ENCODE peak calls at places on chromosomes 7 and 10, in four cellular contexts. A is GM23248, L is MM.1S, Y is HCT116. F is an unnamed sample.

GRCh38 chr10:50275650-50276235 is 24.4 kb upstream of the ASAH2 start:
- DNase-seq in L (peak; percentile 39), A (peak; percentile 47), Y (no peak), F (peak; percentile 51)

GRCh38 chr10:114306116-114306973 is 67.3 kb downstream of the VWA2 start:
- DNase-seq in L (no peak), A (peak; percentile 94), Y (no peak), F (no peak)

GRCh38 chr10:49568235-49568634 is 29.3 kb upstream of the ERCC6 start:
- DNase-seq in A (peak; percentile 91), Y (no peak), L (no peak), F (no peak)

GRCh38 chr10:79374312-79375191 is 27.3 kb downstream of the PPIF start:
- DNase-seq in A (peak; percentile 82), Y (peak; percentile 40), L (peak; percentile 69), F (peak; percentile 86)

GRCh38 chr10:79001082-79001885 is 67.5 kb upstream of the ZMIZ1 start:
- DNase-seq in L (no peak), Y (no peak), A (peak; percentile 51), F (no peak)

GRCh38 chr7:55078465-55079372 is 59.9 kb downstream of the EGFR start:
- DNase-seq in Y (no peak), A (no peak), L (no peak), F (peak; percentile 62)

GRCh38 chr7:120110169-120110568 is 162.8 kb upstream of the KCND2 start:
- DNase-seq in Y (no peak), A (no peak), L (no peak), F (peak; percentile 74)

GRCh38 chr10:129839285-129840195 is 124.5 kb downstream of the EBF3 start:
- DNase-seq in L (no peak), Y (no peak), A (no peak), F (no peak)

GRCh38 chr10:73922007-73922863 is 11.3 kb downstream of the PLAU start:
- DNase-seq in Y (no peak), L (peak; percentile 62), A (no peak), F (no peak)

GRCh38 chr7:128158370-128158769 is 82.7 kb upstream of the LEP start:
- DNase-seq in Y (no peak), L (no peak), A (no peak), F (no peak)

GRCh38 chr7:69772699-69773436 is 174.6 kb downstream of the AUTS2 start:
- DNase-seq in L (no peak), A (no peak), Y (no peak), F (no peak)

GRCh38 chr7:69775231-69775771 is 177.0 kb downstream of the AUTS2 start:
- DNase-seq in A (peak; percentile 76), L (no peak), Y (no peak), F (no peak)

GRCh38 chr7:69770613-69771012 is 172.3 kb downstream of the AUTS2 start:
- DNase-seq in A (no peak), Y (no peak), L (no peak), F (no peak)

GRCh38 chr7:69776611-69777010 is 178.3 kb downstream of the AUTS2 start:
- DNase-seq in L (no peak), Y (no peak), A (peak; percentile 38), F (no peak)

DNA sequence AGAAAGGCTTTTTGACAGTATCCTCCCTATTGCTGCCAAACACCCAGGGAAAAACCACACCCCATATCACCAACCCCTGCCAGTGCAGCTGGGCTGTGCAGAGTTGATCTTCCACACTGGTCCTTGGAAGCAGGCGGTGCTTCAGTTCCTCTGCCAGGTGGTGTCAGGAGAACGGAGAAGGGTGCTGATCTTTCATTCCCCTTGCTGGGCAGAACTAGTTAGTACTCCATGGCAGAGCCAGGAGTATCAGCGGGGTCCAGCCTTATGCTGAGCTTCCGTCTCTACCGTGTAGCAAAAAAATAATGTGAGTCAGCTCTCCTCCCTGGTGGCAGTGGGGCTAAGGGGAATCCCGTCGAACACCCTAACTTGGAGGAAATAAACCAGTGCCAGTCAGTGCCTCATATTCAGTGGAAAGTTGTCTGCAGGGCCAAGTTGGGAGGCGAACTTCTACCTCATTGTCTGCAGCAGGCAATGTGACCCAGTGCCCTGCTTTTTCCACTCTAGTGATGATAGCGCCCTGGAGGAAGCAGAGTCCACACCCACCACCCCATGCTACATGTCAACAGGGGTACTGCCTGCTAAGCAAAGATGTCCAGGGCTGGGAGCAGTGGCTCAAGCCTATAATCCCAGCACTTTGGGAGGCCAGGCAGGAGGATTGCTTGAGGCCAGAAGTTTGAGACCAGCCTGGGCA is 175.4 kb downstream of the AUTS2 start:
- DNase-seq in L (no peak), A (no peak), Y (no peak), F (no peak)
- H3K9me2 ChIP-seq in L (no peaks in the 10 kb centered on the region), A (no peaks in the 10 kb centered on the region), Y (no peaks in the 10 kb centered on the region), F (no peaks in the 10 kb centered on the region)

DNA sequence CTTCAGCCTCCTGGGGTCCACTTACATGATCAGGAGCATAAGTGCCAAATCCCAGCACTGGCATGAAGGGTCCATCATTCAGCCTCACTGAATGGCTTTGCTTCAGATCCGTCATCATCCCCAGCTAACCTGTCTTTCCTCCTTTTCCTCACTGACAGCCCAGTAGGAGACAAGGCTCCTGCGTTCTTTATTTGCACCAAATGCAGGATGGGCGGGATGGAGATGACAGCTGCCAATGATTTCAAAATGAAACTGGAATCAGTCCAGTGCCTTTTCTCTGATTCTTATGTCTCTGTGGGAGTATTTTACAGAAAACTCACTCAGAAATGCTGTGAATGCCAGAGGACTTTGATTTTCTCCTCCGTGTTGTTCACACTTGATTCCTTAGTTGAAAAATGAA is at the start of gene AKR1C8:
- DNase-seq in Y (no peak), L (no peak), A (no peak), F (no peak)
- H3K9me2 ChIP-seq in Y (no peaks in the 10 kb centered on the region), L (no peaks in the 10 kb centered on the region), A (no peaks in the 10 kb centered on the region), F (no peaks in the 10 kb centered on the region)

GRCh38 chr7:610531-611280 is 91.1 kb upstream of the PDGFA start:
- DNase-seq in Y (no peak), A (peak; percentile 11), L (no peak), F (no peak)

GRCh38 chr7:608361-608760 is 88.7 kb upstream of the PDGFA start:
- DNase-seq in L (no peak), A (no peak), Y (no peak), F (no peak)

GRCh38 chr7:608954-609711 is 89.5 kb upstream of the PDGFA start:
- DNase-seq in L (no peak), A (no peak), Y (no peak), F (no peak)

GRCh38 chr7:611281-611810 is 91.7 kb upstream of the PDGFA start:
- DNase-seq in Y (no peak), A (no peak), L (no peak), F (no peak)

DNA sequence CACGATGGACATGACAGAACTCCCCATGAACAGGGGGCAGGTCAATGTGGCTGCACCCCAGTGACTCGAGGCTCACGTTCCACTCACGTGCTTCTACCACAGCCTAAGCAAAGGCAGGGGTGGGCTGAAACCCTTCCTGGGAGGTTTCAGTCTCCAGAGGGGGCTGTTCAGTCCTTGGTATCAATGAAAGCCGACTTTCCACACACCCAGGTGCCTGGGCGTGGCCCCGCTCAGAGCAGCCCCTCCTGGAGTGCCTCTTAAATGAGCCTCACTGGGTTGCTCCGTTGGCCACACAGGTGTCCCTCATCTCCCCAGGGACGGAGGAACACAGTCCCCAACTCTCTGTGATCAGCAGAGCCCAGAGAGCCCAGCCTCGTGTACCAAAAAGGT is 90.5 kb upstream of the PDGFA start:
- DNase-seq in L (no peak), Y (no peak), A (no peak), F (no peak)
- H3K9me2 ChIP-seq in L (no peaks in the 10 kb centered on the region), Y (no peaks in the 10 kb centered on the region), A (peaks cover 2% of the 10 kb centered on the region), F (peaks cover 6% of the 10 kb centered on the region)

DNA sequence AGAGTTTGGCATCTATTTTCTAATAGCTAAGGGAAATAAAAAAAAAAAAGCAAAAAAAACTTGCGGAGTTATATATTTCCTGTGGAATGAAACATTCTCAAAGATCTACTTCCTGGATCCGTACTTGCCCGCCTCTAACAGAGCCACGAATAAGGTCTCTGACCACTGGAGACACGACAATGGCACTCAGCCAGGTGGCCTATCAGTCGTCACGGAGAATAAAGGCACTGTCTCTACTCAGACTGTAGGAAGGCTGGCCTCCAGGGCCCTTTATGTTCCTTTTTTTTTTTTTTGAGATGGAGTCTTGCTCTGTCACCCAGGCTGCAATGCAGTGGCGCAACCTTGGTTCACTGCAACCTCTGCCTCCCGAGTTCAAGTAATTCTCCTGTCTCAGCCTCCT is 58.7 kb downstream of the RGS10 start:
- DNase-seq in Y (no peak), L (no peak), A (no peak), F (no peak)
- H3K9me2 ChIP-seq in Y (no peaks in the 10 kb centered on the region), L (no peaks in the 10 kb centered on the region), A (no peaks in the 10 kb centered on the region), F (no peaks in the 10 kb centered on the region)

DNA sequence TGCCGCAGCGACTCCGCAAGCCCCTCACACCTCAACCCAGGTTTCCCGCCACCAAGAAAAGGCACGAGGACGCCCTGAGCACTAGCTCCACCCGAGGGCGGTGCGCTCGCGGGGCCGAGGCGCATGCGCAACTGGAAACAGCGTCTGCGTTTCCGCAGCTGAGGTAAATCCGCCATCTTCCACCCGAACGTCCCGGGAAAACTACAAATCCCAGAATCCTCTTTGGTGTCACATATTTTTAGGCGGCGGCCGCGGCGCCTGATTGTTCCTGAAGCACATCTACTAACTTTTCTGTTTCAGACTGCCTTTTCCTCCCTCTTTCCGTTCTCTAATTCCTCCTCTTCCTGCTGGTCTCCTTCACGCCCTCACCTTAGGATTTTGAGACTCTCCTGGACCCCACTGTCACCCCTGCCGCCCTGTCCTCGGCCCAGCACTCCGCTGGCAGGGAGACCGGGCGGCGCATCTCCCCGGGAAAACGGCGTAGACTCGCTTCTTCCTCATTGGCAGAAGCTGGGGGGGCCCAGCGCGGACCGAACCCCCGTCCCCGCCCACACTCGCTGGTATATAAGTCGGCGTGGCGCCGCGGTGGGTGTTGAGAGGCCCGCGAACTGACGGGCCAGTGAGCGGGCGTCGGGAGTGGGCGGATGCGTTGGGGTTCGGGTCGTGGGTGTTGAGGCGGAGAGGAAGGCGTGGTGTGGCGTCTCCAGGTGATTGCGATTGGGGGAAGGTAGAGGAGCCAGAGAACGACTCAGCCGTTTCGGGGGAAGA is at the start of gene ZCWPW1:
- DNase-seq in Y (peak; percentile 97), L (peak; percentile 98), A (peak; percentile 97), F (peak; percentile 98)
- H3K9me2 ChIP-seq in Y (no peaks in the 10 kb centered on the region), L (no peaks in the 10 kb centered on the region), A (no peaks in the 10 kb centered on the region), F (peaks cover 3% of the 10 kb centered on the region)

DNA sequence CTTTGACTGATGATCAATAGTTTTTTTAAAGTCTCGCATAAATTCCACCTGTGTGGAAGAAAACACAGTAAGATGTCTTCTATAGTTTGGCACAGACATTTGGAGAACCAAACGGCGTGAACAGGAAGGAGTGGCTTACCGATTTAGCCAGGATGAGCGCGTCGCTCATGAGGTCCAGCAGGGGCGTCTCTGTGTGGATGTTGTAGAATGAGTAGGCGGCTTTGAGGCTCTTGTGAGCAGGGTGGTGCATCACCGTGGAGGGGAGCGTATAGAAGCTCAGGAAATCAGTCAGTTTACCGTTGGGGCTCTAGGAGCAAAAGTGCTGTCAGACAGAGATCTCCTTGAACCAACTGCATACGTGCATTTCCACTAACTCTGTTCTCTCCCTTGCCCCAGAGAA is 15.5 kb downstream of the RPP38 start:
- DNase-seq in L (no peak), A (no peak), Y (no peak), F (peak; percentile 75)
- H3K9me2 ChIP-seq in L (no peaks in the 10 kb centered on the region), A (peaks cover 3% of the 10 kb centered on the region), Y (no peaks in the 10 kb centered on the region), F (no peaks in the 10 kb centered on the region)

DNA sequence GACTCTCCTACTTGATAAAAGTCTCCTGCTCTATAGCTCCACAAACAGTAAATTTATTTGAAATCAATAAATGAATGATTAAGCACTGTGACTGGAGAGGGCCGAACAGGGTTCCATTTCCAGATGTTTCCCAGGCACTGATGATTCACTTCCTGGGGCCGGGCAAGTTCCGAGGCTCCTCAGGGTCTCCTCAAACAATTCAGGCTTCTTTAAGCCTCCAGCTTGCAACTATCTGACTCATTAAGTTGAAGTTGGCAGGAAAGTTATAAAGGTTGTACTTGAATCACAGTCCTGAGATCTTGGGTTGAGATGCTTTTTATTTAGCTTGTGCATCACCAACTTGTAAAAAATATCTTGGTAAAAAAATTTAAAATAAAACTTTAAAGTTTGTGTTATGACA is 612.9 kb downstream of the DNAJB6 start:
- DNase-seq in L (no peak), Y (peak; percentile 33), A (no peak), F (no peak)
- H3K9me2 ChIP-seq in L (no peaks in the 10 kb centered on the region), Y (no peaks in the 10 kb centered on the region), A (no peaks in the 10 kb centered on the region), F (no peaks in the 10 kb centered on the region)

F was measured in GM23338.